ENCODE peak calls at places on chromosomes 1 and 21, in five cellular contexts. L is GM04504; F is HEK293T; U is HuH-7; C is activated T-helper 1 cell treated with anti-CD3 and anti-CD28 coated beads, Interleukin-12 subunit alpha, Interleukin-12 subunit beta, Interleukin-2, Interleukin-4 antibody, amounts not matched to agents 30 ng/mL and 10 ng/mL and 1 ng/mL, durations not matched to agents 14 hours and 24 hours and 36 hours. I is an unnamed sample.

GRCh38 chr1:110106013-110106941 is 6.0 kb upstream of the UBL4B start:
- DNase-seq in L (peak; percentile 28), F (peak; percentile 94), U (peak; percentile 88), C (peak; percentile 40), I (peak; percentile 78)

GRCh38 chr1:186736971-186737685 is 56.9 kb upstream of the PTGS2 start:
- DNase-seq in L (no peak), F (no peak), U (no peak), C (no peak), I (no peak)

GRCh38 chr1:86507935-86508582 is 38.8 kb upstream of the CLCA4 start:
- DNase-seq in L (no peak), F (no peak), U (no peak), C (no peak), I (peak; percentile 20)

GRCh38 chr1:109821221-109821669 is 57.5 kb upstream of the EPS8L3 start:
- DNase-seq in L (peak; percentile 92), F (no peak), U (no peak), C (no peak), I (no peak)

GRCh38 chr21:43957629-43958362 is 54.3 kb upstream of the TRAPPC10 start:
- DNase-seq in L (no peak), F (no peak), U (no peak), C (no peak), I (no peak)

GRCh38 chr1:116375884-116376733 is 3.1 kb downstream of the ATP1A1 start:
- DNase-seq in L (peak; percentile 54), F (peak; percentile 25), U (no peak), C (peak; percentile 29), I (peak; percentile 68)

GRCh38 chr21:41918561-41919358 is 35.1 kb downstream of the C2CD2 start:
- DNase-seq in L (no peak), F (no peak), U (no peak), C (no peak), I (no peak)

GRCh38 chr1:81802601-81803422 is 2.1 kb downstream of the ADGRL2 start:
- DNase-seq in L (peak; percentile 28), F (peak; percentile 42), U (peak; percentile 46), C (no peak), I (no peak)

GRCh38 chr1:11059990-11060948 is at the start of gene SRM:
- DNase-seq in L (peak; percentile 81), F (peak; percentile 97), U (peak; percentile 98), C (peak; percentile 94), I (peak; percentile 95)

GRCh38 chr1:81467433-81467832 is 333.3 kb upstream of the ADGRL2 start:
- DNase-seq in L (no peak), F (no peak), U (no peak), C (no peak), I (no peak)

I was measured in OCI-LY7.